ENCODE peak calls at places on chromosomes 7 and 10, in five cellular contexts. X is colonic mucosa, A is SJSA1, O is psoas muscle, E is GM12865. U is an unnamed sample.
A peak's percentile ranks its signal among the peaks of the same experiment; 100 is the strongest.

GRCh38 chr7:141160246-141160855 is 86.5 kb downstream of the TMEM178B start:
- DNase-seq in X (no peak), A (no peak), O (no peak), E (no peak), U (no peak)

GRCh38 chr7:136023134-136023869 is 46.1 kb upstream of the MTPN start:
- DNase-seq in X (no peak), A (no peak), O (no peak), E (no peak), U (no peak)

GRCh38 chr7:45178241-45179225 is 20.9 kb downstream of the RAMP3 start:
- DNase-seq in X (no peak), A (peak; percentile 35), O (peak; percentile 33), E (peak; percentile 41), U (no peak)

GRCh38 chr7:19834566-19834965 is 61.1 kb upstream of the TMEM196 start:
- DNase-seq in X (no peak), A (no peak), O (no peak), E (no peak), U (no peak)

GRCh38 chr10:97684866-97685394 is 2.1 kb downstream of the AVPI1 start:
- DNase-seq in X (no peak), A (no peak), O (no peak), E (no peak), U (no peak)

GRCh38 chr7:73437699-73438416 is 4.3 kb downstream of the FZD9 start:
- DNase-seq in X (no peak), A (no peak), O (no peak), E (no peak), U (no peak)

GRCh38 chr7:30642789-30643188 is 39.5 kb downstream of the CRHR2 start:
- DNase-seq in X (no peak), A (no peak), O (no peak), E (no peak), U (no peak)

GRCh38 chr10:91042069-91042468 is 121.2 kb upstream of the ANKRD1 start:
- DNase-seq in X (no peak), A (no peak), O (no peak), E (no peak), U (no peak)

GRCh38 chr10:124627851-124628675 is 116.1 kb downstream of the FAM53B start:
- DNase-seq in X (no peak), A (no peak), O (no peak), E (no peak), U (no peak)

GRCh38 chr10:60032723-60033122 is 126.4 kb upstream of the CCDC6 start:
- DNase-seq in X (peak; percentile 78), A (no peak), O (peak; percentile 58), E (peak; percentile 75), U (peak; percentile 3)

GRCh38 chr10:15106352-15107013 is 9.3 kb downstream of the RPP38 start:
- DNase-seq in X (peak; percentile 84), A (peak; percentile 72), O (peak; percentile 77), E (peak; percentile 75), U (peak; percentile 55)

DNA sequence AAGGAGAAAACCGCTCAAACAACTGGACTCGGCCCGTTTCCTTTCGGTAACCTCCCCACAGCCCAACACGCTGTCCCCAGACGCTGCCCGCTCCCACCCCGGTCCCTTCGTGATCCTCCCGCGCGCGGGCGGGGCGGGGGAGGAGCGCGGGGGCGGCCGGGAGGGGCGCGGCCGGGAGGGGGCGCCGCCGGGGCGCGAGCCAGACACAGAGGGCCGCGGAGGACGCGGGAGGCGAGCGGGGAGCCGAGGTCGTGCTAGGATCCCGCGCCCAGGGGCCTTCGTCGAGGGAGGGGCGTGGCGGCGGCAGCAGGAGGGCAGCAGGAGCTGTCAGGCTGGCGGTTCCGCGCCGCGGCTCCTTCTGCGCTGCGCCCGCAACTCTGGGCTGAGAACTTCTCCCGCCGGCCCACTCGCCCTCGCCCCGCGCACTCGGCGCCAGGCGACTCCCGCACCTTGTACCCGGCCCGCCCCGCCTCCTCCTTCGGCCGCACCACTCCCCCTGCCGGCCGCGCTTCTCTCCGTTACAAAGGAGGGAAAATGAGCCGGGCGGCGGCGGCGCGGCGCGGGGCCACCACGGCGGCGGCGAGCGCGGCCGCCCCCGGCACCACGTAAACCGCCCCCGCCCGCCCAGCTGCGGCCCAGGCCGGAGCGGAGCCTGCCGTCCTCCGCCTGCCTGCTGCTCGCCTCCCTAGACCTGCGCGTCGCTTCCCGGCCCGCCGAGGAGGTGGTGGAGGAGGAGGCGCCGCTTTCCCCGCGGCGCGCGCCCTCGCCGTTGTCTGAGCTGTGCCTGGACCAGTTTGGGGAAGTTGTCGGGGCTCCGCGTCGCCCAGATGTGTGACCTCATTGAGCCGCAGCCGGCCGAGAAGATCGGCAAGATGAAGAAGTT is at the start of gene CDK14:
- DNase-seq in X (peak; percentile 82), A (peak; percentile 81), O (peak; percentile 90), E (peak; percentile 72), U (peak; percentile 75)
- H3K4me3 ChIP-seq in X (peak within 1 kb of the TSS; percentile 59), A (peak within 1 kb of the TSS; percentile 87), O (peak within 1 kb of the TSS; percentile 78), E (peak within 1 kb of the TSS; percentile 60), U (peak within 1 kb of the TSS; percentile 68)

GRCh38 chr10:73781548-73781878 is 335 bp upstream of the CHCHD1 start:
- DNase-seq in X (no peak), A (no peak), O (no peak), E (no peak), U (no peak)

GRCh38 chr10:73780301-73780700 is 1.5 kb upstream of the CHCHD1 start:
- DNase-seq in X (no peak), A (no peak), O (no peak), E (no peak), U (no peak)

GRCh38 chr10:73780966-73781365 is 882 bp upstream of the CHCHD1 start:
- DNase-seq in X (peak; percentile 44), A (no peak), O (no peak), E (no peak), U (no peak)

GRCh38 chr10:73779018-73779417 is 2.8 kb upstream of the CHCHD1 start:
- DNase-seq in X (no peak), A (no peak), O (no peak), E (no peak), U (no peak)

DNA sequence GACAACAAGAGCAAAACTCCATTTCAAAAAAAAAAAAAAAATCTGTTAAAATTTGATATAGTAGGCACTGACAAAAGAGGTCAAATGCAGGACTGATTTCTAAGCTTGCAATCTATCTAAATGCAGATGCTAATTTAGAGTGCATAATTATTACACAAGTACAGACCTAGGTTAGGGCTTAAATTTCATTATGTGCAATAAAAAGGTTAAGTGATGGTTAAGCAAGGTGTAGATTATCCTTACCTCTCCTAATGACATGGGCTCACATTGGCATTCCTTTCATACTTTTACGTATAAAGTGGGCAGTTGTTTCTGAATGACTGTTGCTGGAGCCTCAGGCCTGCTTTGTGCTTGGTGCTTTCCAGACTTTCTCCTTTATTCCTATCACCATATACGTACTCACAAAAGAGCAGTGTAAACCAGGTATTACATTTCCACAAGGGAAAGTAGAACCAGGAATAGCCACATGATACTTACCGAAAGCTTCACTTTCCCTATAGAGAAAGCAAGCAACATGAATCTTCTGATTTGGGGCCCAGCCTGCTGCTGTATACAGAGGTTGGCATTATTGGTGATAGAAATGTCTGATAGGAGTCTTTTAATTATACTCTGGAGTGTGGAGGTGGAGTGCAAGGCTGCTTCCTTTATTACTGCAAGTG is 2.2 kb upstream of the CHCHD1 start:
- DNase-seq in X (no peak), A (no peak), O (no peak), E (no peak), U (no peak)
- H3K4me3 ChIP-seq in X (no peak overlapping the region), A (no peak overlapping the region), O (no peak overlapping the region), E (no peak overlapping the region), U (no peak overlapping the region)

DNA sequence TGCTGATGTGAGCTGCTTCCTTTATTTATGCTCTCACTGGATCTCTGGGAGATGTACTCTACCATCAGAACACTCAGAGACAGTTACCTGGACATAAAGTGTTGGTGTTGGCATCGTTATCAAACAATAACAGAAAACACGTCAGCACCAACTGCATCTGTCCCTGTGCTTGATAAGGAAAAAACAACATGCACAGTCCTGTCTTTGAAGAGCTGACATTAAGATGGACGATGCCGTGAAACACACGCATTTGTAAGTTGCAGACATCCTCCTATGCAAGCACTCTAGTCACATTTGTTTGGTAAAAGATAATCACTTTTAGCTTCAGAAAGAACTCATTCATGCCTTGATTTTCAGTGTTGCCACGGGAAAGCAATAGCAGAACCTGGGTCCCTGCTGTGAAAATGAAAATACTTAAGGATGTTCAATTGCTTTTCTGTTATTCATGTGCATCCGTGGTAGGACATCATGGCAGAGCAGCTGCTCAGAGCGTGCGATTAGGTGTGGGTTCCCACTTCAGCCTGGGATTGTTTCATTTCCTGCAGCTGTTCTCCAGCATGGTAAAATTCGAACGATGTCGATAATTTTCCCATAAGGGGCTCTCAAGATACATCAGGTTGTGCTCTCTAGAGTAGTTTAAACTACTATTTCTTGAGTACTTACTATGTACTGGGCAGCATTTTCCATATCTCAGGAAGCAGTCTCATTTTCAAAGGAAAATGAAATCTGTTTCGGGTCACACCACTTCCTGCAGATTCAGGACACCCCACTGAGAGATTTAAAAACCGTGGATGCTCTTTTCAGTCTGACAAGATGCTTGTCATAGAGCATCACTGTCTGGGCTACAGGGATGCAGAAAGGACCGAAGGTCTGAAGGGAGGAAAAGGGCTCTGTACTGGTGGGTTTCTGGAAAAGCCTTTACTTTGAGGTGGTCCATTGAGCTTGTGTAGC is 248.7 kb downstream of the CAMK1D start:
- DNase-seq in X (no peak), A (no peak), O (no peak), E (no peak), U (no peak)
- H3K4me3 ChIP-seq in X (no peak overlapping the region), A (no peak overlapping the region), O (no peak overlapping the region), E (no peak overlapping the region), U (no peak overlapping the region)

GRCh38 chr10:74949434-74949833 is 123.0 kb downstream of the KAT6B start:
- DNase-seq in X (no peak), A (no peak), O (no peak), E (peak; percentile 6), U (no peak)

GRCh38 chr10:74947781-74948401 is 121.5 kb downstream of the KAT6B start:
- DNase-seq in X (no peak), A (no peak), O (no peak), E (no peak), U (no peak)

GRCh38 chr10:74949843-74950765 is 123.7 kb downstream of the KAT6B start:
- DNase-seq in X (no peak), A (no peak), O (no peak), E (no peak), U (no peak)

GRCh38 chr10:74953214-74953613 is 126.8 kb downstream of the KAT6B start:
- DNase-seq in X (no peak), A (no peak), O (no peak), E (no peak), U (no peak)

DNA sequence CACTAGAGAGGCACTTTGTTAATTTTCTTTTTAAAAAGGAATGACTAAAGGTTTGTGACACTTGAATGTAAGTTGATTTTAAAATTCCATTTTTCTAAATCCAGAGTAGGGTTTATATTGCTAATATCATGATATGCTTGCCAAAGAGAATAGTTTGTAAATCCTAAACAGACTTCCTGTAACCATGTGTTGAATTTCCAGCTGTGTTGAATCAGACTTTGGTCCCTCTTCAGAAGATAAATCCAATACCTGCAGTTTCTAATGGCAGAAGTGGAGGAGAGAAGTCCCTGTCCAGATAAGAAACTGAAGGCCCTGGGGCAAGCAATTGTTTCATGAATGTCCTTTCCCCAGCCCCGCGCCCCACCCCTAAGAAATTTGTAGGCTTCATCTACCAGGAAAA is 122.6 kb downstream of the KAT6B start:
- DNase-seq in X (no peak), A (no peak), O (no peak), E (no peak), U (no peak)
- H3K4me3 ChIP-seq in X (no peak overlapping the region), A (no peak overlapping the region), O (no peak overlapping the region), E (no peak overlapping the region), U (no peak overlapping the region)

GRCh38 chr7:50302486-50303081 is 1.9 kb upstream of the IKZF1 start:
- DNase-seq in X (no peak), A (no peak), O (no peak), E (no peak), U (no peak)
- H3K4me3 ChIP-seq in X (no peak overlapping the region), A (no peak overlapping the region), O (no peak overlapping the region), E (no peak overlapping the region), U (no peak overlapping the region)